ENCODE peak calls at places on chromosomes 16 and 17, in eight cellular contexts. A, F, J, O, I, P, B and M are unnamed samples.

GRCh38 chr16:73095142-73095791 is 47.3 kb upstream of the ZFHX3 start:
- DNase-seq in A (no peak), F (no peak), J (no peak), O (no peak), I (no peak), P (no peak), B (no peak), M (no peak)

GRCh38 chr17:40458001-40458791 is 14.9 kb downstream of the IGFBP4 start:
- DNase-seq in A (no peak), F (no peak), J (peak), O (no peak), I (peak), P (no peak), B (no peak), M (no peak)

GRCh38 chr17:40026816-40027613 is 11.8 kb downstream of the CSF3 start:
- DNase-seq in A (peak), F (peak), J (peak), O (peak), I (peak), P (peak), B (peak), M (peak)

GRCh38 chr17:8012045-8012580 is 9.7 kb downstream of the GUCY2D start:
- DNase-seq in A (no peak), F (no peak), J (no peak), O (no peak), I (no peak), P (no peak), B (no peak), M (no peak)

GRCh38 chr17:27797390-27798091 is 2.8 kb downstream of the NOS2 start:
- DNase-seq in A (no peak), F (no peak), J (no peak), O (no peak), I (no peak), P (no peak), B (peak), M (no peak)

GRCh38 chr17:74798239-74798707 is 22.1 kb upstream of the NAT9 start:
- DNase-seq in A (no peak), F (no peak), J (no peak), O (no peak), I (peak), P (peak), B (no peak), M (no peak)

GRCh38 chr17:10216213-10216982 is 18.0 kb upstream of the GAS7 start:
- DNase-seq in A (no peak), F (no peak), J (no peak), O (no peak), I (no peak), P (no peak), B (no peak), M (no peak)

GRCh38 chr16:12573730-12574383 is 229.8 kb downstream of the CPPED1 start:
- DNase-seq in A (peak), F (peak), J (no peak), O (peak), I (peak), P (peak), B (peak), M (no peak)

GRCh38 chr16:46808997-46809396 is 22.0 kb downstream of the C16orf87 start:
- DNase-seq in A (no peak), F (no peak), J (no peak), O (no peak), I (no peak), P (no peak), B (peak), M (no peak)

GRCh38 chr17:28038802-28039600 is 3.5 kb upstream of the NLK start:
- DNase-seq in A (no peak), F (no peak), J (no peak), O (no peak), I (peak), P (no peak), B (no peak), M (no peak)

GRCh38 chr16:64809876-64810629 is 311.8 kb downstream of the CDH11 start:
- DNase-seq in A (no peak), F (no peak), J (no peak), O (no peak), I (no peak), P (no peak), B (no peak), M (no peak)

GRCh38 chr16:68760671-68761275 is 23.7 kb downstream of the CDH1 start:
- DNase-seq in A (no peak), F (no peak), J (no peak), O (peak), I (no peak), P (peak), B (peak), M (no peak)

GRCh38 chr16:19582050-19582784 is 26.7 kb downstream of the VPS35L start:
- DNase-seq in A (no peak), F (no peak), J (no peak), O (no peak), I (no peak), P (no peak), B (no peak), M (no peak)

GRCh38 chr16:13110124-13110796 is 208.9 kb downstream of the SHISA9 start:
- DNase-seq in A (no peak), F (no peak), J (no peak), O (peak), I (peak), P (no peak), B (no peak), M (no peak)

GRCh38 chr17:17683710-17684365 is 2.6 kb downstream of the RAI1 start:
- DNase-seq in A (no peak), F (no peak), J (no peak), O (no peak), I (no peak), P (no peak), B (no peak), M (no peak)

GRCh38 chr17:9313346-9313745 is 262.3 kb downstream of the STX8 start:
- DNase-seq in A (no peak), F (no peak), J (no peak), O (no peak), I (no peak), P (no peak), B (no peak), M (no peak)

GRCh38 chr16:49469930-49470451 is 96.4 kb downstream of the C16orf78 start:
- DNase-seq in A (no peak), F (peak), J (no peak), O (no peak), I (no peak), P (no peak), B (peak), M (no peak)

GRCh38 chr17:19288453-19288852 is 51.3 kb downstream of the EPN2 start:
- DNase-seq in A (no peak), F (no peak), J (no peak), O (no peak), I (no peak), P (no peak), B (no peak), M (no peak)

GRCh38 chr16:69672315-69672997 is 53.9 kb downstream of the NQO1 start:
- DNase-seq in A (no peak), F (no peak), J (no peak), O (no peak), I (no peak), P (no peak), B (no peak), M (no peak)

GRCh38 chr16:28904828-28905227 is 20.2 kb downstream of the RABEP2 start:
- DNase-seq in A (no peak), F (no peak), J (no peak), O (no peak), I (no peak), P (no peak), B (no peak), M (no peak)

GRCh38 chr17:79905832-79906231 is 66.6 kb upstream of the CBX4 start:
- DNase-seq in A (no peak), F (no peak), J (no peak), O (no peak), I (no peak), P (peak), B (no peak), M (no peak)

GRCh38 chr17:66667491-66668030 is 167.4 kb upstream of the CACNG5 start:
- DNase-seq in A (peak), F (no peak), J (no peak), O (no peak), I (no peak), P (no peak), B (no peak), M (peak)

GRCh38 chr16:9778879-9779278 is 403.3 kb downstream of the GRIN2A start:
- DNase-seq in A (no peak), F (no peak), J (no peak), O (no peak), I (no peak), P (no peak), B (no peak), M (no peak)

GRCh38 chr17:63760771-63761539 is 12.4 kb downstream of the CCDC47 start:
- DNase-seq in A (no peak), F (no peak), J (no peak), O (peak), I (no peak), P (no peak), B (no peak), M (no peak)

GRCh38 chr16:72125635-72126428 is 32.2 kb downstream of the DHX38 start:
- DNase-seq in A (no peak), F (no peak), J (no peak), O (no peak), I (no peak), P (no peak), B (no peak), M (no peak)

GRCh38 chr17:42531455-42532354 is 4.3 kb upstream of the NAGLU start:
- DNase-seq in A (peak), F (no peak), J (no peak), O (peak), I (peak), P (no peak), B (peak), M (peak)

GRCh38 chr16:31187808-31188189 is 7.9 kb downstream of the FUS start:
- DNase-seq in A (no peak), F (no peak), J (no peak), O (no peak), I (no peak), P (no peak), B (no peak), M (no peak)

GRCh38 chr17:18143044-18143936 is 34.7 kb downstream of the MYO15A start:
- DNase-seq in A (no peak), F (no peak), J (no peak), O (no peak), I (no peak), P (no peak), B (no peak), M (no peak)

GRCh38 chr16:87432330-87432915 is 40.3 kb downstream of the MAP1LC3B start:
- DNase-seq in A (no peak), F (no peak), J (no peak), O (no peak), I (no peak), P (no peak), B (no peak), M (no peak)

GRCh38 chr16:10862432-10862831 is 14.6 kb upstream of the CIITA start:
- DNase-seq in A (no peak), F (no peak), J (no peak), O (peak), I (peak), P (peak), B (peak), M (no peak)

GRCh38 chr17:67343237-67343636 is 23.1 kb downstream of the PSMD12 start:
- DNase-seq in A (no peak), F (no peak), J (no peak), O (no peak), I (no peak), P (no peak), B (no peak), M (no peak)

GRCh38 chr17:12958786-12959185 is 59.0 kb downstream of the ELAC2 start:
- DNase-seq in A (no peak), F (no peak), J (no peak), O (no peak), I (peak), P (no peak), B (no peak), M (no peak)

GRCh38 chr17:19502517-19502916 is 31.1 kb upstream of the SLC47A1 start:
- DNase-seq in A (no peak), F (no peak), J (no peak), O (no peak), I (no peak), P (no peak), B (no peak), M (peak)

GRCh38 chr16:78563905-78564304 is 464.5 kb downstream of the WWOX start:
- DNase-seq in A (no peak), F (no peak), J (no peak), O (peak), I (no peak), P (no peak), B (no peak), M (no peak)

GRCh38 chr16:87240211-87241134 is 76.7 kb downstream of the C16orf95 start:
- DNase-seq in A (no peak), F (no peak), J (no peak), O (peak), I (peak), P (no peak), B (no peak), M (no peak)

GRCh38 chr16:48123104-48123788 is 32.5 kb downstream of the ABCC12 start:
- DNase-seq in A (no peak), F (no peak), J (peak), O (peak), I (peak), P (peak), B (no peak), M (no peak)

GRCh38 chr17:81261582-81262336 is 22.6 kb downstream of the NDUFAF8 start:
- DNase-seq in A (no peak), F (no peak), J (no peak), O (no peak), I (no peak), P (no peak), B (no peak), M (no peak)

GRCh38 chr17:80297996-80298560 is 37.4 kb downstream of the RNF213 start:
- DNase-seq in A (no peak), F (no peak), J (no peak), O (no peak), I (no peak), P (no peak), B (no peak), M (no peak)

GRCh38 chr16:80198995-80199299 is 341.8 kb upstream of the DYNLRB2 start:
- DNase-seq in A (no peak), F (no peak), J (no peak), O (no peak), I (peak), P (no peak), B (no peak), M (no peak)

GRCh38 chr16:80198265-80198994 is 342.4 kb upstream of the DYNLRB2 start:
- DNase-seq in A (no peak), F (no peak), J (no peak), O (no peak), I (no peak), P (no peak), B (no peak), M (no peak)

GRCh38 chr16:80199614-80200013 is 341.2 kb upstream of the DYNLRB2 start:
- DNase-seq in A (no peak), F (no peak), J (no peak), O (no peak), I (no peak), P (no peak), B (no peak), M (no peak)

GRCh38 chr16:80200079-80200478 is 340.7 kb upstream of the DYNLRB2 start:
- DNase-seq in A (no peak), F (no peak), J (no peak), O (no peak), I (no peak), P (peak), B (no peak), M (no peak)

GRCh38 chr16:80197790-80198201 is 343.0 kb upstream of the DYNLRB2 start:
- DNase-seq in A (no peak), F (no peak), J (peak), O (peak), I (peak), P (peak), B (no peak), M (no peak)
- H3K4me3 ChIP-seq in A (no peak), F (no peak), J (no peak), O (peak), I (no peak), P (no peak), B (no peak), M (no peak)

DNA sequence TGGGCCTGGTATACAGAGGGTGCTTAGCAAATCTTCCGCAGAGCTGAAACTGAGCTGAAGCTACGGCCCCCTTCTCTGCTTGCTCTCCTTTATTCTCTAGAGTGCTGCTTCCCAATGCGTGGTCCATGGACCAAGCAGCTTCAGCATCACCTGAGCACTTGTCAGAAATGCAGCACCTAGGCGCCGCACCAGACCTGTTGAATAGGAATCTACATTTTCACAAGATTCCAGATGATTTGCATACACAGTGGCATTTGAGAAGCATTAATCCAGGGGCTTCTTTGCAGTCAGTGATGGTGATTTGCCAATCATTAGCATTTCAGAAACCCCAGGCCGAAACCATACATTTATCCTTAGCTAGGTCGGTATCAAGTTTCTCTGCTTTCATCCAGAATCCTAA is 204.2 kb downstream of the CDH13 start:
- DNase-seq in A (no peak), F (no peak), J (no peak), O (no peak), I (no peak), P (no peak), B (no peak), M (no peak)
- H3K4me3 ChIP-seq in A (no peak), F (no peak), J (no peak), O (no peak), I (no peak), P (no peak), B (no peak), M (no peak)

GRCh38 chr16:2755158-2755557 is 2.7 kb downstream of the SRRM2 start:
- DNase-seq in A (no peak), F (no peak), J (no peak), O (no peak), I (no peak), P (no peak), B (no peak), M (no peak)
- H3K4me3 ChIP-seq in A (no peak), F (peak), J (peak), O (peak), I (peak), P (no peak), B (no peak), M (peak)

DNA sequence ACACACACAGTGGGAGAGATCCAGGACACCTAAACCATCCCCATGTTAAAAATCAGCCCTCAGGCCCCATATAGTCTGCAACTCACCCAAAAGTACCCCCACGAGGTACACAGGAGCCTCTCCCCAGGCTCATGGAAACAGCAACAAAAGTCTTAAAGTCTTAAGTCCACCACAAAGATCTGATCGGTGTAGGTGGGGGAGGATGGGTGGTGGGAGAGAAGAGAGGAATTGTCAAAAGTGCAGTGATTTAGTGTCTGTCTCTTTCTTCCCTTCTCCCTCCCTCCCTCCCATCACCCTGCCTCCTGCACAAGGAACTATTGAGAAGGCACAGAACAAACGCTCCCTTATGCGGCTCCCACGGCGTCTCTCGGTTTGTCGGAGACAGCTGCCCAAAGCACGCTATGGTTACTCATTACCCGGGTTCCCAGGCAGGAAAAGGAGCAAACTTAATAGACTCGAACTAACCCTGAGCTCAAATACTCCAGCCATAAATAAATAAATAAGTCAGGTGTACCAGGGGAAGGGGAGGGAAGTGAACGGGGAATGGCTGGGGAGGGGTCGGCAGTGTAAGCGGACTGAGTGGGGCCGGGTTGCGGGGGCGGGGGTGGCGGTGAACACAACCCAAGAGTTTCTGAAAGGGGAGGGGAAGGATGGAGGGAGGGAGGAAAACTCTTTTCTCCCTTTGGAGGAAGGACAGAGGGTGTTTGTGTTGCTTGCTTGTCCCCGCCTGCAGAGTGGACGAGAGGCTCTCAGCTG is 477.4 kb downstream of the SLC39A11 start:
- DNase-seq in A (no peak), F (no peak), J (no peak), O (peak), I (peak), P (peak), B (peak), M (no peak)
- H3K4me3 ChIP-seq in A (no peak), F (no peak), J (no peak), O (no peak), I (no peak), P (peak), B (no peak), M (no peak)